ENCODE peak calls at places on chromosomes 2 and 18, in five cellular contexts. K is tibial nerve; N is mucosa of descending colon; G is SJSA1; B is CD4-positive, alpha-beta T cell. P is an unnamed sample. For H3K9me3, the result is how much of the 10 kb centered on the place peaks cover.

GRCh38 chr2:234121999-234122398 is 71.5 kb downstream of the SPP2 start:
- DNase-seq in K (no peak), N (no peak), G (no peak), B (no peak), P (no peak)

GRCh38 chr2:111178296-111178695 is 57.6 kb downstream of the BCL2L11 start:
- DNase-seq in K (no peak), N (no peak), G (no peak), B (no peak), P (no peak)

GRCh38 chr18:47418746-47419145 is 167.3 kb upstream of the SKOR2 start:
- DNase-seq in K (no peak), N (no peak), G (no peak), B (no peak), P (no peak)

GRCh38 chr2:59339121-59339836 is 1098.2 kb upstream of the FANCL start:
- DNase-seq in K (no peak), N (no peak), G (no peak), B (no peak), P (no peak)

GRCh38 chr2:18623782-18624181 is 34.4 kb upstream of the NT5C1B start:
- DNase-seq in K (no peak), N (no peak), G (no peak), B (no peak), P (no peak)

GRCh38 chr18:76459687-76460350 is 35.2 kb downstream of the ZNF516 start:
- DNase-seq in K (no peak), N (no peak), G (peak), B (no peak), P (no peak)

GRCh38 chr2:219497495-219498279 is 1.0 kb upstream of the GMPPA start:
- DNase-seq in K (peak), N (peak), G (peak), B (no peak), P (no peak)

GRCh38 chr2:107721178-107721577 is 105.5 kb upstream of the RGPD4 start:
- DNase-seq in K (no peak), N (no peak), G (no peak), B (no peak), P (no peak)

GRCh38 chr18:55557211-55557610 is 30.8 kb downstream of the TCF4 start:
- DNase-seq in K (no peak), N (no peak), G (no peak), B (no peak), P (no peak)

GRCh38 chr2:38430196-38430595 is 53.1 kb upstream of the ATL2 start:
- DNase-seq in K (no peak), N (no peak), G (no peak), B (no peak), P (no peak)

GRCh38 chr2:235749121-235749780 is 255.4 kb downstream of the AGAP1 start:
- DNase-seq in K (no peak), N (no peak), G (peak), B (no peak), P (no peak)

GRCh38 chr2:73085691-73086090 is 14.2 kb upstream of the SFXN5 start:
- DNase-seq in K (peak), N (peak), G (peak), B (peak), P (peak)

GRCh38 chr2:100941646-100942240 is 60.3 kb upstream of the RPL31 start:
- DNase-seq in K (no peak), N (no peak), G (no peak), B (no peak), P (no peak)

GRCh38 chr18:13412901-13413300 is 194.3 kb downstream of the LDLRAD4 start:
- DNase-seq in K (no peak), N (no peak), G (no peak), B (no peak), P (no peak)

GRCh38 chr18:7598167-7599062 is 31.3 kb downstream of the PTPRM start:
- DNase-seq in K (no peak), N (no peak), G (peak), B (no peak), P (no peak)

GRCh38 chr2:217597140-217597539 is 405.7 kb downstream of the TNS1 start:
- DNase-seq in K (no peak), N (no peak), G (no peak), B (no peak), P (no peak)

GRCh38 chr2:234917245-234917975 is 34.4 kb upstream of the SH3BP4 start:
- DNase-seq in K (no peak), N (no peak), G (peak), B (no peak), P (no peak)

GRCh38 chr2:195498176-195498575 is 158.8 kb upstream of the SLC39A10 start:
- DNase-seq in K (peak), N (no peak), G (no peak), B (peak), P (peak)

GRCh38 chr2:154697422-154698237 is 865 bp upstream of the KCNJ3 start:
- DNase-seq in K (no peak), N (peak), G (no peak), B (no peak), P (no peak)

GRCh38 chr2:24083567-24084385 is 858 bp downstream of the TP53I3 start:
- DNase-seq in K (no peak), N (peak), G (no peak), B (peak), P (peak)

GRCh38 chr2:20599861-20600461 is 50.9 kb downstream of the HS1BP3 start:
- DNase-seq in K (peak), N (no peak), G (no peak), B (no peak), P (no peak)

GRCh38 chr2:18949871-18950597 is 360.7 kb upstream of the NT5C1B start:
- DNase-seq in K (no peak), N (no peak), G (no peak), B (no peak), P (no peak)

GRCh38 chr2:71851094-71851755 is 296.4 kb downstream of the CYP26B1 start:
- DNase-seq in K (no peak), N (no peak), G (no peak), B (no peak), P (no peak)

GRCh38 chr18:37519506-37520135 is 46.0 kb downstream of the CELF4 start:
- DNase-seq in K (no peak), N (no peak), G (no peak), B (no peak), P (no peak)

GRCh38 chr2:234533631-234534030 is 36.8 kb upstream of the ARL4C start:
- DNase-seq in K (no peak), N (no peak), G (no peak), B (no peak), P (no peak)

GRCh38 chr2:95072424-95072823 is 46.9 kb downstream of the MAL start:
- DNase-seq in K (no peak), N (no peak), G (no peak), B (no peak), P (no peak)

GRCh38 chr2:69685321-69686048 is 41.9 kb upstream of the AAK1 start:
- DNase-seq in K (no peak), N (no peak), G (no peak), B (no peak), P (no peak)

GRCh38 chr2:160924936-160925353 is 235.3 kb upstream of the TANK start:
- DNase-seq in K (no peak), N (no peak), G (no peak), B (no peak), P (no peak)

GRCh38 chr2:30197570-30197969 is 33.8 kb upstream of the LBH start:
- DNase-seq in K (no peak), N (no peak), G (no peak), B (no peak), P (no peak)

GRCh38 chr2:109062558-109063325 is 66.3 kb upstream of the SH3RF3 start:
- DNase-seq in K (no peak), N (no peak), G (no peak), B (no peak), P (no peak)

GRCh38 chr2:231272961-231273360 is 74.5 kb downstream of the ARMC9 start:
- DNase-seq in K (no peak), N (no peak), G (no peak), B (no peak), P (no peak)

GRCh38 chr2:28981016-28981441 is at the start of gene TOGARAM2:
- DNase-seq in K (no peak), N (no peak), G (no peak), B (no peak), P (no peak)

GRCh38 chr2:136572335-136572734 is 193.0 kb upstream of the THSD7B start:
- DNase-seq in K (no peak), N (no peak), G (no peak), B (no peak), P (no peak)

GRCh38 chr2:46764547-46764946 is 151.1 kb downstream of the MCFD2 start:
- DNase-seq in K (no peak), N (no peak), G (no peak), B (no peak), P (no peak)

GRCh38 chr2:46767706-46768105 is 147.9 kb downstream of the MCFD2 start:
- DNase-seq in K (no peak), N (no peak), G (no peak), B (no peak), P (no peak)

GRCh38 chr2:46765045-46765444 is 150.6 kb downstream of the MCFD2 start:
- DNase-seq in K (no peak), N (no peak), G (no peak), B (no peak), P (no peak)

GRCh38 chr2:46769809-46770208 is 145.8 kb downstream of the MCFD2 start:
- DNase-seq in K (no peak), N (no peak), G (no peak), B (no peak), P (no peak)

DNA sequence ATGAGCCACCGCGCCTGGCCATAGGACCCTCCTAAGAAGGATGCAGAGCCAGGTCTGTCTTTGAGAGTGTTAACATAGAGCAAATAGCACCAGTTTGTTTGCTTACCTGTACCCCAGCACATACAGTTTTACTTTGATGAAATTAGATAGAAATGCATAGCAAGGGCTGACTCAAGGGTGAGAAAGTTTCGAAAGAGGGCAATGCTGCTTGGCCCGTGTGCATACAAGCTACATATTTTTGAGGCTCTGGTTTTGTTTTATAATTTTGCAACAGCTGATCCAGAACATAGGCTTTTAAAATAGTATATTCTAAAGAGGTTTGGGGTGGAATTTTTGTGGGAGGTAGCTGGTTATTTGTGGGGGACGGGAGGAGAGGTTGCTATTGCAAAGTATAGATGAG is 151.7 kb downstream of the MCFD2 start:
- DNase-seq in K (no peak), N (no peak), G (no peak), B (no peak), P (no peak)
- H3K9me3 ChIP-seq in K (under half), N (under half), G (under half), B (under half), P (under half)

GRCh38 chr2:240348522-240348921 is 86.9 kb upstream of the GPC1 start:
- DNase-seq in K (no peak), N (peak), G (no peak), B (no peak), P (peak)

GRCh38 chr2:240349133-240350005 is 86.1 kb upstream of the GPC1 start:
- DNase-seq in K (no peak), N (peak), G (no peak), B (no peak), P (no peak)

GRCh38 chr2:240346753-240347372 is 88.6 kb upstream of the GPC1 start:
- DNase-seq in K (no peak), N (peak), G (no peak), B (no peak), P (no peak)

GRCh38 chr2:240347373-240347940 is 88.0 kb upstream of the GPC1 start:
- DNase-seq in K (no peak), N (no peak), G (no peak), B (no peak), P (no peak)

GRCh38 chr2:240347949-240348500 is 87.4 kb upstream of the GPC1 start:
- DNase-seq in K (no peak), N (peak), G (no peak), B (no peak), P (no peak)
- H3K9me3 ChIP-seq in K (under half), N (under half), G (under half), B (under half), P (under half)

GRCh38 chr18:79900610-79901570 is 50.6 kb downstream of the SLC66A2 start:
- DNase-seq in K (peak), N (no peak), G (peak), B (no peak), P (peak)

GRCh38 chr18:79898952-79899608 is 52.4 kb downstream of the SLC66A2 start:
- DNase-seq in K (peak), N (peak), G (peak), B (no peak), P (no peak)

GRCh38 chr18:79899609-79900435 is 51.6 kb downstream of the SLC66A2 start:
- DNase-seq in K (peak), N (no peak), G (peak), B (no peak), P (no peak)

GRCh38 chr18:79897940-79898625 is 53.4 kb downstream of the SLC66A2 start:
- DNase-seq in K (no peak), N (no peak), G (peak), B (no peak), P (no peak)

DNA sequence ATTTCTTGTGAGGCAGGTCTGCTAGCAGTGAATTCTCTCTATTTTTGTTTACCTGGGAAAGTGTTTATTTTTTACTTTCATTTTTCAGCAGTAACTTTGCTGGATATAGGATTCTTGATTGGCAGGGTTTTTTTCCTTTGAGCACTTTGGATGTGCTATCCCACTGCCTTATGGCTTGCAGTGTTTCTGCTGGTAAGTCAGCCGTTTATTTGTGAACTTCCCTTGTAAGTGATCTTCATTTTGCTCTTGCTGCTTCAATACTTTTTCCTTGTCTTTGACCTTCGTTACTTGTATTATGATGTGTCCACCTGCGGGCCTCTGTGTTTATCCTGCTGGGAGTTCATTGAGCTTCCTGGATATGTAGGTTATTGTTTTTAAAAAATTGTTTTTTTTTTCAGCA is 54.7 kb downstream of the SLC66A2 start:
- DNase-seq in K (no peak), N (no peak), G (no peak), B (no peak), P (no peak)
- H3K9me3 ChIP-seq in K (half or more), N (half or more), G (under half), B (under half), P (under half)

DNA sequence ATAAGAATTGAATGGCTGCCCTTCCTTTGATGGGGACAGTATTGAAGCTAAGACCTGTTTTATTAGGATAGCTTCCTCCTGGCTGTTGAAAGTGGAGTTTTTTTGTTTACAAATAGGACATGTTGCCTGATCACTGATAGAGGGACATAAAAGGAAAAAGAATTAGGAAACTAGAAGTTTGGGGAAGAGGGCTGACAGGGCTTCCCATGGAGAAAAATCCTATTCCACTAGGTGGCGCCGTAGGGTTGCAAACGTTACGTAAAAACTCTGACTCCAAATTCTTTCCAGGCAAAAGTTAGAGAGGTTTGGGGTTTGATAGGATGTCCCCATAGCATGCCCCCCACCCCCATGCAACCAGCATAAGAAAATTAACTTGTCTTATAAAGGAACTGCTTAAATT is 11.1 kb upstream of the RBFA start:
- DNase-seq in K (no peak), N (no peak), G (no peak), B (no peak), P (no peak)
- H3K9me3 ChIP-seq in K (half or more), N (half or more), G (half or more), B (half or more), P (under half)

GRCh38 chr2:15980605-15981098 is 40.3 kb downstream of the MYCN start:
- DNase-seq in K (no peak), N (no peak), G (no peak), B (no peak), P (no peak)

GRCh38 chr2:15983496-15983895 is 43.1 kb downstream of the MYCN start:
- DNase-seq in K (no peak), N (no peak), G (no peak), B (no peak), P (no peak)

GRCh38 chr2:15981646-15982045 is 41.3 kb downstream of the MYCN start:
- DNase-seq in K (no peak), N (no peak), G (no peak), B (no peak), P (no peak)

GRCh38 chr2:15984367-15985255 is 44.3 kb downstream of the MYCN start:
- DNase-seq in K (no peak), N (peak), G (no peak), B (no peak), P (no peak)

DNA sequence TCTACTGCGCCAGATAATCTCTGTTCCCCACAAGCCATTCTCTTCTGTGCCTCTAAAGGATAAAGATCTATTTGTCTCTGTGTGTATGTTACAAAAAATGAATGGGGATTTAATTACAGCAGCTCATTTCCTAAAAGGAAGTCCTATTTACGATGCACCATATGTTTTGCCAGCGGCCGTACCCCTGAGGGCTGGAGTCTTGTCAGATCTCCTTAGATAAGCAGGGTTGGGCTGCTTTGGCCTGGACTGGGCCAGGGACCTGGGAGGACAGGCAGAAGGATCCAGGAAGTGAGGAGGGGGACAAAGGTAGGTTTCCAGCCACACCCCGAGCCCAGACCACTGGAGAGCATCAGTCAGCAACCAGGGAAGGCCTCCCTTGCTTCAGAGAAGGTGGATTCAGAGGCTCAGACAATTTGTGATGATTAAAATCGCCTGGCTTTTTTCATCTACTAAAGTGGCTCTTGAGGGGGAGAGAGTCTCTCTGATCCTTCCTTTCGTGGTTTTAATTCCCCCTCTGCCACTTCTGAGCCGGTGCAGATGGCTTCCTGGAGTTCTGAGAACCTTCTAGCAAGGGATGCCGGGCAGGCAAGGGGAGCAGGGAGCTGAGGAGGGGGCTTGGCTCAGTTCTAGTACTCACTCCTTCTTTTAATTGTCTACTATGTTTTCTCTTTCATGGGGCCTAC is 42.1 kb downstream of the MYCN start:
- DNase-seq in K (no peak), N (no peak), G (no peak), B (no peak), P (no peak)
- H3K9me3 ChIP-seq in K (under half), N (under half), G (under half), B (under half), P (under half)

GRCh38 chr18:78645216-78645615 is 334.4 kb upstream of the SALL3 start:
- DNase-seq in K (no peak), N (no peak), G (no peak), B (no peak), P (no peak)

GRCh38 chr18:78642561-78643398 is 336.8 kb upstream of the SALL3 start:
- DNase-seq in K (no peak), N (no peak), G (no peak), B (no peak), P (no peak)

GRCh38 chr18:78641689-78642231 is 337.9 kb upstream of the SALL3 start:
- DNase-seq in K (no peak), N (no peak), G (no peak), B (no peak), P (no peak)

GRCh38 chr18:78647018-78647417 is 332.6 kb upstream of the SALL3 start:
- DNase-seq in K (no peak), N (no peak), G (no peak), B (no peak), P (no peak)

GRCh38 chr18:78643981-78644380 is 335.6 kb upstream of the SALL3 start:
- DNase-seq in K (no peak), N (no peak), G (no peak), B (no peak), P (no peak)
- H3K9me3 ChIP-seq in K (under half), N (under half), G (under half), B (under half), P (under half)

P was measured in T-helper 17 cell.